ENCODE peak calls at places on chromosome 4, in four cellular contexts. B is foreskin fibroblast; A is cardiac muscle cell; U is CD4-positive, alpha-beta T cell. N is an unnamed sample.

GRCh38 chr4:174828845-174829701 is at the start of gene GLRA3:
- DNase-seq in B (peak; percentile 1), U (no peak), A (peak; percentile 44), N (peak; percentile 37)

GRCh38 chr4:82090717-82091116 is 283.1 kb downstream of the HNRNPD start:
- DNase-seq in A (no peak), B (no peak), U (no peak), N (no peak)

GRCh38 chr4:107989537-107990386 is at the start of gene HADH:
- DNase-seq in A (peak; percentile 94), U (peak; percentile 90), B (peak; percentile 98), N (peak; percentile 89)

GRCh38 chr4:163245044-163245443 is 78.4 kb upstream of the NAF1 start:
- DNase-seq in B (no peak), A (no peak), U (no peak), N (no peak)

GRCh38 chr4:1011022-1011694 is at the start of gene FGFRL1:
- DNase-seq in B (peak; percentile 96), A (peak; percentile 94), U (peak; percentile 95), N (peak; percentile 88)

GRCh38 chr4:68316193-68316969 is 33.5 kb downstream of the YTHDC1 start:
- DNase-seq in A (no peak), U (no peak), B (no peak), N (no peak)

GRCh38 chr4:3114377-3114776 is 39.9 kb downstream of the HTT start:
- DNase-seq in U (no peak), B (peak; percentile 47), A (no peak), N (no peak)

GRCh38 chr4:145881991-145882390 is 56.6 kb downstream of the ZNF827 start:
- DNase-seq in U (no peak), B (no peak), A (no peak), N (no peak)

GRCh38 chr4:152973614-152974200 is 37.6 kb downstream of the FHDC1 start:
- DNase-seq in B (no peak), A (peak; percentile 2), U (no peak), N (no peak)

GRCh38 chr4:151676301-151676700 is 84.5 kb downstream of the GATB start:
- DNase-seq in A (peak; percentile 67), B (peak; percentile 83), U (no peak), N (peak; percentile 58)

GRCh38 chr4:116024954-116025708 is 911.7 kb upstream of the NDST4 start:
- DNase-seq in B (no peak), U (no peak), A (no peak), N (no peak)

GRCh38 chr4:69743476-69744156 is 16.8 kb downstream of the SULT1B1 start:
- DNase-seq in U (no peak), B (no peak), A (no peak), N (no peak)

GRCh38 chr4:8761824-8762205 is 109.8 kb downstream of the HMX1 start:
- DNase-seq in A (no peak), U (no peak), B (no peak), N (no peak)

GRCh38 chr4:8371251-8371995 is 69.1 kb downstream of the ACOX3 start:
- DNase-seq in A (no peak), B (no peak), U (no peak), N (peak; percentile 23)

GRCh38 chr4:174460684-174461083 is 61.6 kb downstream of the HPGD start:
- DNase-seq in U (no peak), B (peak; percentile 27), A (peak; percentile 38), N (no peak)

GRCh38 chr4:142850478-142850877 is 4.4 kb upstream of the INPP4B start:
- DNase-seq in A (peak; percentile 11), U (no peak), B (peak; percentile 24), N (no peak)
- TF ChIP-seq CTCF in A (peak; percentile 41), U (no peak), B (peak; percentile 21), N (peak; percentile 28)

GRCh38 chr4:149746281-149746680 is 69.4 kb downstream of the IQCM start:
- DNase-seq in B (no peak), U (no peak), A (no peak), N (no peak)
- TF ChIP-seq CTCF in B (no peak), U (no peak), A (no peak), N (no peak)

DNA sequence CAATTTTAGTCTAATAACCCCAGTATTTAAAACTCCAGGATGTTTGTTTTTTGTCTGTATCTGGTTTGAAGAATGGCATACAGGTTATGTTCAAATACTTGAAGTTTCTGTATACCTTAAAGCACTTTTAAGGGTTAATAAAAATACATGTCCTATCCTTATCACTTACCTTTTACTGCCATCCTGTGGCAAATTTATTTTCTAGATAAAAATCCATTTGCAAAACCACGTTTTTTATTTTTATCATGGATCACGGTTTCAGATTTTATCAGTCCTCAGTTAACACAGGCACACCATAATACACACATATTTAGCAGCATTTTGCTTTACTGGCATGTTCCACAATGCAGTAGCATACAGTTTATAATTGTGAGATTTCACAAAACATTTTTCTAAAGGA is 113.3 kb upstream of the H2AZ1 start:
- DNase-seq in B (peak; percentile 22), U (no peak), A (no peak), N (no peak)
- TF ChIP-seq CTCF in B (no peak), U (peak; percentile 28), A (no peak), N (peak; percentile 7)

GRCh38 chr4:126489826-126490463 is 1142.8 kb upstream of the INTU start:
- DNase-seq in B (no peak), U (no peak), A (no peak), N (no peak)

DNA sequence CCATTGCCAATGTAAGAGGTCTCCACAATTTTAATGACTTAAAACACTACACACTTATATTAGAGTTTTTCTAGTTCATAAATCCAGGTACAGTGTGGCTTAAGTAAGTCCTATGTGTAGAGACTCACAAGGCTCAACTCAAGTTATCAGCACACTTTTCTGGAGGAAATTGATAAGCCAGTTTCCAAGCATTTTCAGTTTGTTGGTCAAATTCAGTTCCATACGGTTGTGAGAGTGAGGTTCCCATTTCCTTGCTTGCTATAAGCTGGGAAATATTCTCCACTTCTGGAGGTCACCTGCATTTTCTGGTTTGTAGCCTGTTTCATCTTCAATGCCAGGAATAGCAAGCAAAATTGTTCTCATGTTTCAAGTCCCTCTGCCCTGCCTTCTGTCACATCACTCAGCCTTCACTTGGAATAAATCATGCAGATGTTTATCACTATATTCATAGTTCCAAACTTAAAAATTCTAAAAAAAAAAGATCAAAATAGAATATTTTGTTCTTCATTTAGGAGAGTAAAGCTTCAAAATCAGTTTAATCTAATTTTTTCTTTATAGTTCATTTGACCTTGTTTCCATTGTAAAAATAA is 1137.5 kb upstream of the INTU start:
- DNase-seq in B (no peak), U (no peak), A (no peak), N (no peak)
- TF ChIP-seq CTCF in B (no peak), U (no peak), A (no peak), N (no peak)

DNA sequence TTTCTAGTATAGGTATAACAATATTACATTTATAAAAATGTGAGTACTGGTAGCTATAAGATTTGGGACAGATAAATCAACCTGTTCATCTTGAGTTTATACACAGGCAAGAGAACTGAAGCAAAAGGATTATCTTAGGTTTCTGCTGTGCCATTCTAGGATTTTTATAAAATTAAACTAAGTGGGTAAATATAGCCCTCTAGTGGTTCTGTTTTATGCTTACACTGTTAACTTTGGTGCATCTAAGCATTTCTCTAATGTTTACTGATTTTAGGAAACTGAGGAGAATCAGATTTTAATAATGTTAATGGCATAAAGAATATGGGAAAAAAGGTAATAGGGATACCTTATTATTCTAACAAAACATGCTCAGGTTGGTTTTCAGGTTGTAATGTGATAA is 1.1 kb upstream of the RRH start:
- DNase-seq in U (no peak), A (peak; percentile 41), B (peak; percentile 33), N (peak; percentile 34)
- TF ChIP-seq CTCF in U (peak; percentile 64), A (peak; percentile 52), B (peak; percentile 48), N (peak; percentile 54)